ENCODE peak calls at places on chromosomes 11 and 22, in ten cellular contexts. L is heart left ventricle, O is gastrocnemius medialis, U is HCT116, W is upper lobe of left lung, Y is body of pancreas, B is K562, P is IMR-90, D is GM12878, H is A549. Z is an unnamed sample. For H3K4me1, the result is how much of the 10 kb centered on the place peaks cover.

GRCh38 chr11:96267001-96267489 is 76.0 kb downstream of the MAML2 start:
- ATAC-seq in P (no peak), H (no peak), D (no peak), B (no peak), Y (no peak), W (no peak), O (no peak), L (no peak), U (no peak), Z (no peak)

GRCh38 chr22:33090836-33091235 is 32.7 kb upstream of the SYN3 start:
- ATAC-seq in W (no peak), P (no peak), Y (no peak), D (no peak), H (no peak), U (no peak), B (no peak), O (no peak), L (no peak), Z (no peak)

GRCh38 chr11:112227002-112227401 is 774 bp downstream of the PTS start:
- ATAC-seq in U (no peak), P (no peak), H (peak), L (no peak), D (no peak), B (peak), W (no peak), Y (no peak), O (no peak), Z (no peak)

GRCh38 chr11:33668468-33668825 is 32.2 kb downstream of the C11orf91 start:
- ATAC-seq in B (no peak), Y (no peak), H (no peak), O (no peak), D (no peak), L (no peak), U (no peak), W (no peak), P (no peak), Z (no peak)

GRCh38 chr11:122748968-122749687 is 89.2 kb upstream of the CRTAM start:
- ATAC-seq in H (peak), O (peak), D (peak), P (peak), U (no peak), B (no peak), Y (no peak), W (peak), L (peak), Z (peak)

GRCh38 chr11:70829160-70829899 is 423.0 kb downstream of the SHANK2 start:
- ATAC-seq in D (no peak), U (no peak), O (no peak), L (no peak), P (no peak), Y (no peak), W (no peak), H (no peak), B (no peak), Z (no peak)

GRCh38 chr11:44301856-44302231 is 8.1 kb downstream of the ALX4 start:
- ATAC-seq in U (peak), O (no peak), W (no peak), P (no peak), B (no peak), L (no peak), H (peak), D (no peak), Y (no peak), Z (no peak)

GRCh38 chr22:42317691-42318547 is 47.5 kb upstream of the TCF20 start:
- ATAC-seq in H (no peak), B (no peak), D (no peak), O (no peak), W (peak), Y (no peak), L (no peak), U (peak), P (no peak), Z (no peak)

GRCh38 chr11:2839395-2839941 is 46.1 kb downstream of the CDKN1C start:
- ATAC-seq in Y (no peak), H (no peak), W (no peak), U (no peak), D (no peak), L (peak), O (no peak), P (no peak), B (no peak), Z (no peak)

GRCh38 chr11:118914178-118914918 is 11.4 kb downstream of the BCL9L start:
- ATAC-seq in P (no peak), B (no peak), O (no peak), L (no peak), Y (peak), H (no peak), W (no peak), D (peak), U (peak), Z (no peak)

GRCh38 chr22:47307326-47307725 is 544.9 kb downstream of the TBC1D22A start:
- ATAC-seq in H (no peak), B (peak), O (no peak), U (peak), L (no peak), Y (no peak), W (no peak), P (peak), D (no peak), Z (no peak)

GRCh38 chr22:46618667-46619066 is 1.5 kb upstream of the GRAMD4 start:
- ATAC-seq in H (no peak), P (no peak), B (no peak), W (peak), D (no peak), Y (no peak), O (peak), L (peak), U (no peak), Z (no peak)

GRCh38 chr11:78313181-78313788 is 104.3 kb downstream of the GAB2 start:
- ATAC-seq in O (peak), D (no peak), W (peak), P (peak), H (peak), Y (peak), U (no peak), L (peak), B (peak), Z (no peak)

GRCh38 chr11:73554677-73555320 is 43.1 kb downstream of the FAM168A start:
- ATAC-seq in D (peak), Y (no peak), W (no peak), H (no peak), L (no peak), P (no peak), U (no peak), B (no peak), O (no peak), Z (no peak)

GRCh38 chr22:44426981-44427380 is 71.1 kb downstream of the RTL6 start:
- ATAC-seq in B (no peak), L (no peak), H (no peak), P (no peak), Y (no peak), O (no peak), D (no peak), U (no peak), W (no peak), Z (no peak)

GRCh38 chr11:114115406-114116054 is 56.0 kb downstream of the ZBTB16 start:
- ATAC-seq in Y (no peak), B (no peak), W (peak), L (peak), P (no peak), H (no peak), O (no peak), D (no peak), U (no peak), Z (peak)

GRCh38 chr11:43515090-43515489 is 156.4 kb downstream of the TTC17 start:
- ATAC-seq in Y (no peak), U (peak), D (peak), B (peak), P (peak), W (no peak), H (peak), L (no peak), O (no peak), Z (no peak)

GRCh38 chr11:66970808-66971442 is 4.2 kb upstream of the C11orf86 start:
- ATAC-seq in P (peak), Y (peak), O (peak), U (peak), B (no peak), H (peak), D (no peak), W (peak), L (peak), Z (peak)

GRCh38 chr11:1966531-1966930 is 19.4 kb downstream of the MRPL23 start:
- ATAC-seq in H (no peak), L (no peak), D (no peak), O (peak), W (no peak), B (no peak), P (no peak), U (no peak), Y (no peak), Z (no peak)

GRCh38 chr11:115525600-115526006 is 21.4 kb upstream of the CADM1 start:
- ATAC-seq in B (no peak), U (no peak), W (no peak), Y (no peak), L (no peak), O (no peak), D (no peak), P (no peak), H (no peak), Z (no peak)

GRCh38 chr11:109940816-109941215 is 152.4 kb upstream of the ZC3H12C start:
- ATAC-seq in P (peak), H (peak), W (no peak), D (peak), L (no peak), O (no peak), U (peak), B (peak), Y (no peak), Z (no peak)

GRCh38 chr11:12052676-12053605 is 44.5 kb upstream of the DKK3 start:
- ATAC-seq in W (no peak), O (no peak), D (no peak), H (peak), B (peak), L (no peak), P (no peak), U (peak), Y (no peak), Z (no peak)

GRCh38 chr11:13440100-13440855 is 22.7 kb downstream of the BTBD10 start:
- ATAC-seq in O (peak), U (peak), B (no peak), D (no peak), H (peak), W (peak), P (peak), Y (peak), L (peak), Z (peak)

GRCh38 chr11:1879941-1880720 is 11.6 kb downstream of the PRR33 start:
- ATAC-seq in U (no peak), Y (peak), W (no peak), H (no peak), L (peak), B (no peak), P (no peak), O (peak), D (no peak), Z (peak)

GRCh38 chr22:20138868-20139267 is 7.3 kb downstream of the ZDHHC8 start:
- ATAC-seq in O (no peak), U (no peak), W (no peak), P (no peak), Y (no peak), B (no peak), L (peak), H (no peak), D (no peak), Z (no peak)

GRCh38 chr22:20139391-20140106 is 7.9 kb downstream of the ZDHHC8 start:
- ATAC-seq in O (no peak), P (no peak), B (no peak), U (no peak), D (no peak), W (no peak), H (no peak), Y (no peak), L (no peak), Z (no peak)

GRCh38 chr22:20140521-20140964 is 8.9 kb downstream of the ZDHHC8 start:
- ATAC-seq in D (no peak), P (no peak), B (no peak), O (no peak), W (no peak), L (no peak), H (no peak), Y (no peak), U (no peak), Z (no peak)

GRCh38 chr22:20141186-20142077 is 9.4 kb downstream of the CCDC188 start:
- ATAC-seq in L (no peak), W (no peak), D (no peak), U (no peak), P (peak), O (no peak), B (no peak), H (no peak), Y (no peak), Z (no peak)

DNA sequence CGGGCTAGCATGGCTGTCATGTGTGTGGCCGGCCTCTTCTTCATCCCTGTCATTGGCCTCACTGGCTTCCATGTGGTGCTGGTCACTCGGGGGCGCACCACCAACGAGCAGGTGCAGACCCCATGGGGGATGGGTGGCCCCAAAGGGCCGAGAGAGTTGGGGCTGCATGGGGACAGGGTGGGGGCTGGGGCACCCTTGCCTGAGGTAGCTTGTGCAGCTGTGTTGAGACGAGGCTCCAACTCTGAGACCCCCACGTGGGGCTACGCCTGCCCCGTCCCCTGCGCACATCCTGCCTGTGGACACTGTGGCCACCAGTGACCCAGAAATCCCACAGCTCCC is 8.5 kb downstream of the ZDHHC8 start:
- ATAC-seq in H (no peak), P (no peak), O (no peak), L (no peak), W (no peak), D (no peak), B (no peak), U (no peak), Y (no peak), Z (no peak)
- H3K4me1 ChIP-seq in H (under half), P (under half), O (under half), L (under half), W (under half), D (under half), B (under half), U (under half), Y (under half), Z (under half)

GRCh38 chr11:77126156-77126775 is 1.8 kb upstream of the MYO7A start:
- ATAC-seq in P (no peak), B (no peak), L (no peak), O (no peak), H (peak), U (no peak), D (no peak), Y (no peak), W (no peak), Z (no peak)

GRCh38 chr11:77129069-77129840 is 1.2 kb downstream of the MYO7A start:
- ATAC-seq in H (no peak), D (no peak), B (no peak), O (no peak), P (no peak), Y (no peak), L (no peak), U (no peak), W (no peak), Z (no peak)

GRCh38 chr11:77127674-77127968 is 425 bp upstream of the MYO7A start:
- ATAC-seq in W (no peak), L (no peak), B (peak), Y (peak), H (peak), D (peak), U (peak), P (peak), O (no peak), Z (peak)

GRCh38 chr11:77126861-77127673 is 979 bp upstream of the MYO7A start:
- ATAC-seq in W (peak), Y (peak), O (peak), U (peak), P (peak), B (peak), H (peak), D (peak), L (peak), Z (peak)

GRCh38 chr11:77127969-77128691 is at the start of gene MYO7A:
- ATAC-seq in O (peak), W (no peak), P (peak), L (peak), U (peak), Y (peak), B (peak), D (peak), H (peak), Z (no peak)
- TF ChIP-seq POLR2A in O (no peak), W (no peak), P (no peak), L (no peak), U (no peak), Y (peak), B (no peak), D (no peak), H (no peak), Z (no peak)

DNA sequence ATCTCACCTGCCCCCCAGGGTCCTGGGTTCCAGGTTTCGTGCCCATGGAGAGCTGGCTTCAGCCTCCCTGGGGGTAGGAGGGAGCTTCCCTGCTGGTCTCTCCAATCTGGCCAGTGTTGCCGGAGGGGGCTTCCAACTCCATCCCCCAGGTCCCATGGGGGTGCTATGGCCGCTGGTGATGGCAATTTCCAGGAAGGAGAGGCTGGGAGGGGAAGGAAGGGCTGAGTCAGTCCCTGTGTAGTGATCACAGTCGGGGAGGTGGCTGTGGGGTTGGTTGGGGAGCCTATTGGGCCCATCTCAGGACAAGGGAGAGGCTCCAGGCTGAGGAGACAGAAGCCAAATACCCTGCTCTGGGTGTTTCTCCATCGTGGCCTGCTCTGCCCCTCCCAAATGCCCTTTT is 5.7 kb upstream of the CDC42EP2 start:
- ATAC-seq in W (no peak), O (no peak), P (no peak), U (no peak), H (no peak), B (peak), D (no peak), L (peak), Y (no peak), Z (peak)
- H3K4me1 ChIP-seq in W (half or more), O (under half), P (under half), U (under half), H (half or more), B (under half), D (under half), L (under half), Y (under half), Z (under half)

GRCh38 chr11:65502852-65503603 is 4.2 kb downstream of the MALAT1 start:
- ATAC-seq in W (no peak), P (no peak), O (no peak), B (no peak), Y (peak), H (no peak), U (no peak), D (no peak), L (no peak), Z (no peak)
- TF ChIP-seq POLR2A in W (peak), P (no peak), O (peak), B (peak), Y (peak), H (no peak), U (peak), D (peak), L (peak), Z (peak)

DNA sequence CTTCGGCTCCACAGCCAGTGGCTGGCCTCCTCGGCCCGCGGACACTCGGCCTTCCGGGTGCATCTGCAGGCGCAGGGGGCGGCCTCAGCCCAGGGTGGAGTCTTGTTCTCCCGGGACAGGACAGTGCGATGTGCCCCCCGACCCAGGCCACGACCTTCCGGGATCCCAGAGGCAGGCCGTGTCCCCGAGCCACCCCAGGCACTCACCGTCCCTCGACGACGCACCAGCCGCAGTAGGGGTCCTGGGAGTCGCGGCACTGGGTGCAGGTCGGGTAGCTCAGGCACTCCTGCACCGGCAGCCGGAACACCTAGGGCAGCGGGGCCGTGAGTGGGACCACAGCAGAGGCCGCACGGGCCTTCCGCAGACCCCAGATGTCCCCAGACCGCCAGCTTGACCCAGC is 17.6 kb upstream of the MAPK11 start:
- ATAC-seq in B (no peak), H (no peak), U (no peak), D (no peak), P (no peak), L (no peak), W (no peak), O (no peak), Y (no peak), Z (no peak)
- H3K4me1 ChIP-seq in B (under half), H (under half), U (under half), D (under half), P (under half), L (under half), W (under half), O (under half), Y (under half), Z (under half)

DNA sequence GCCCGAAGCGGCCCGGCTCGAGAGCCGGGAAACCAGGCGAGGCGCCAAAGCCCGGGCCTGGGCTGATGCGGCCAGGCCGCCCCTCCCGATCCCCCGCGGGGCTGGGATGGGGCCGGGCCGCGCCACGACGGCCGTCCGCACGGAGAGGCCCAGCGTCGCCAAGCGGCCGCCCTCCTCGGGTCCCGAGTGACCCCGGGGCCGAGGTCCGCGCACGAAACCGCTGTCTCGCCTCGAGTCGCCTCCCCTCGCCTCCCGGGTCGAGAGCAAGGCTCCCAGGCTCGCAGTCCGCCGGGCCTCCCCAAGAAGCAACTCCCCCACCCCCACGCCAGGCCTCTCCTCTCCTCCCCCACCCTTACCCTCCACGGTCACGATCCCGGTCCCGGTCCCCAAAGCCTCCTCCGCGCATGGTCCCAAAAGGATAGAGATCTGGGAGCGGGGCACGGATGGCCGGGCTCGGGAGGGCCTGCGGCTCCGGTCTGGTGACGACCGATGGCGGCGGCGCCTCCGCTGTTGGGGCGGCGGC is 455 bp downstream of the DDX17 start:
- ATAC-seq in P (peak), H (peak), L (peak), Y (peak), O (peak), U (peak), W (peak), B (peak), D (peak), Z (peak)
- TF ChIP-seq POLR2A in P (no peak), H (peak), L (no peak), Y (peak), O (no peak), U (no peak), W (peak), B (no peak), D (peak), Z (peak)

GRCh38 chr11:7524831-7525230 is 11.0 kb downstream of the PPFIBP2 start:
- ATAC-seq in Y (no peak), W (no peak), H (no peak), P (no peak), U (no peak), O (no peak), L (no peak), D (peak), B (no peak), Z (no peak)
- H3K4me1 ChIP-seq in Y (under half), W (under half), H (under half), P (under half), U (under half), O (half or more), L (under half), D (half or more), B (under half), Z (under half)